ENCODE peak calls at places on chromosomes 11 and 22, in five cellular contexts. H is CD8-positive, alpha-beta T cell; X is activated B cell treated with CpG ODN at 0.5 μM for 24 hours; V is GM23338; M is GM13977. K is an unnamed sample.

GRCh38 chr11:111913997-111914396 is 1.5 kb downstream of the HSPB2 start:
- DNase-seq in H (no peak), V (no peak), X (no peak), M (no peak), K (peak; percentile 43)

GRCh38 chr22:32130464-32130863 is 28.6 kb downstream of the C22orf42 start:
- DNase-seq in H (no peak), V (no peak), M (no peak), X (no peak), K (no peak)

GRCh38 chr11:107592813-107593212 is 1.9 kb downstream of the ELMOD1 start:
- DNase-seq in H (no peak), V (peak; percentile 52), X (no peak), M (no peak), K (no peak)

GRCh38 chr11:57055780-57056179 is 67.1 kb downstream of the OR5AK2 start:
- DNase-seq in M (no peak), H (no peak), V (no peak), X (no peak), K (no peak)

GRCh38 chr11:114070464-114071139 is 11.1 kb downstream of the ZBTB16 start:
- DNase-seq in V (no peak), M (no peak), H (no peak), X (no peak), K (no peak)

GRCh38 chr11:74949748-74950127 is 672 bp downstream of the SPCS2 start:
- DNase-seq in H (no peak), V (peak; percentile 15), M (no peak), X (no peak), K (no peak)

GRCh38 chr11:7548659-7549283 is 35.0 kb downstream of the PPFIBP2 start:
- DNase-seq in H (peak; percentile 19), V (peak; percentile 87), X (no peak), M (peak; percentile 28), K (no peak)

GRCh38 chr22:38792833-38793232 is 1.1 kb downstream of the DNAL4 start:
- DNase-seq in M (no peak), H (no peak), V (no peak), X (no peak), K (no peak)

GRCh38 chr11:114785820-114786219 is 107.5 kb downstream of the NXPE2 start:
- DNase-seq in M (no peak), H (no peak), V (no peak), X (no peak), K (no peak)

GRCh38 chr11:100574894-100575769 is 112.0 kb upstream of the ARHGAP42 start:
- DNase-seq in M (no peak), V (peak; percentile 57), H (no peak), X (no peak), K (no peak)

GRCh38 chr22:23071163-23072034 is 1.1 kb downstream of the GNAZ start:
- DNase-seq in H (no peak), X (no peak), M (no peak), V (no peak), K (no peak)

GRCh38 chr11:121334973-121335711 is 42.6 kb downstream of the SC5D start:
- DNase-seq in M (no peak), H (no peak), V (no peak), X (no peak), K (no peak)

GRCh38 chr22:24410110-24410856 is 17.1 kb upstream of the ADORA2A start:
- DNase-seq in V (no peak), H (no peak), X (no peak), M (peak; percentile 29), K (no peak)

GRCh38 chr22:48885919-48886305 is 941.8 kb downstream of the BRD1 start:
- DNase-seq in H (no peak), X (no peak), V (no peak), M (no peak), K (no peak)

GRCh38 chr22:40769761-40770160 is 49.4 kb downstream of the SLC25A17 start:
- DNase-seq in V (no peak), M (no peak), H (no peak), X (no peak), K (no peak)

GRCh38 chr11:120147950-120148270 is 10.0 kb upstream of the TRIM29 start:
- DNase-seq in H (no peak), X (no peak), V (no peak), M (no peak), K (no peak)

DNA sequence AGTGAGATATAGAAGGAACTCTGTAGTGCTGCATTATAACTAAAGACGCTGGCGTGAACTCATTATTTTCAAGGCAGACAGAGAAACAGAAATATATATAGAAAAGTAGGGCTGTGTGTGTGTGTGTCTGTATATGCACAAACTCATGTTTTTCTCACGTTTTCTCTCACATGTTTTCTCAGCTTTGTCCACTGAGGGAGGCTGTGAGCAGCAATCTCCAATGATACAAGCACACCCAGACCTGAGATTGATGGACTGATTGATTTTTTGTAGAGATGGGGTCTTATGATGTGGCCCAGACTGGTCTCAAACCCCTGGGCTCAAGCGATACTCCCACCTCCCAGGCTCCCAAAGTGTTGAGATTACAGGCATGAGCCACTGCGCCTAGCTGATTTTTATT is 122.5 kb downstream of the SERGEF start:
- DNase-seq in X (no peak), M (no peak), H (no peak), V (peak; percentile 46), K (no peak)
- TF ChIP-seq CTCF in X (no peak), M (no peak), H (no peak), V (no peak), K (peak; percentile 17)

GRCh38 chr22:33923660-33924246 is 3.5 kb upstream of the LARGE1 start:
- DNase-seq in V (peak; percentile 98), M (peak; percentile 67), H (peak; percentile 31), X (no peak), K (no peak)
- TF ChIP-seq CTCF in V (peak; percentile 96), M (peak; percentile 54), H (no peak), X (no peak), K (peak; percentile 80)

GRCh38 chr22:19058713-19059451 is 63.3 kb downstream of the DGCR2 start:
- DNase-seq in X (no peak), H (no peak), M (no peak), V (no peak), K (no peak)
- TF ChIP-seq CTCF in X (no peak), H (no peak), M (no peak), V (no peak), K (no peak)

GRCh38 chr11:93067881-93068390 is 98.5 kb downstream of the MTNR1B start:
- DNase-seq in H (no peak), V (no peak), X (no peak), M (no peak), K (no peak)

GRCh38 chr11:93072236-93072635 is 102.8 kb downstream of the MTNR1B start:
- DNase-seq in H (no peak), X (no peak), M (no peak), V (peak; percentile 71), K (no peak)

GRCh38 chr11:93075782-93076181 is 106.3 kb downstream of the MTNR1B start:
- DNase-seq in V (no peak), M (no peak), H (no peak), X (no peak), K (no peak)

GRCh38 chr11:93073026-93073425 is 103.6 kb downstream of the MTNR1B start:
- DNase-seq in X (no peak), M (no peak), V (peak; percentile 81), H (no peak), K (no peak)

DNA sequence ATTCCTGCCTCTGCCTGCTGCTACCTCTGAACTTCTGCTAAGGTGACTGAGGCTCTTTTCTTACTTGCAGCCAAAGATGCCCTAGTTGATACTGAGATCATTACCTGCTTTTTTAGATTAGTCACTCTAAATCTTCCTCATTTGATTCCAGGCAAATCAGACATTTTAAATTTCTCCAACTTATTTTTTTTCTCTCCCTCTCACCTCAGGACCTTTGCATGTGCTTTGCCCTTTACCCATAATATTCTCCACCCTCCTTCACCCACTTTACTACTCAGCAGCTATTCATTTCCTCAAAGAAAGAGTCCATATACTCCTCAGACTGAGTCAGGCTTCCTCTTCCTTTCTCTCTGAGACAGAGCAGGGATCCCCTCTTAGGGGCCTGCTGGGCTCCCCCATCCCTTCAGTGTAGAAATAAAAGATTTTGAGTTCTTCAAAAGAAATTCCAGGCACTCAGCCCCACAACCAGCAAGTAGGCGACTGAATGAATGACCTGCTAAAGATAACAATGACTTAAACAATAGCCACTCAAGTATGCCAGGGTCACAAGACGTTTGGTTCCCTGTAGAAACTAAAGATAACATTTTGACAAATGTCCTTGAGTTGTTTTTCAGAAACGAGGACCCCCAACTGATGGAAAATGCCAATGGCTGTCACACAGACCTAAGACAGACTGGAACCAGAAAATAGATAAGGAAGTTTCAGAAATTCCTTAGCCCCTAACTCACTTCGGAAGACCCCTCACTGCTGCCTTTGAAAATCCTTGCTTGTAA is 104.2 kb downstream of the MTNR1B start:
- DNase-seq in V (peak; percentile 62), H (no peak), X (no peak), M (no peak), K (no peak)
- TF ChIP-seq CTCF in V (no peak), H (no peak), X (no peak), M (no peak), K (no peak)

K was measured in AG09319.